ENCODE peak calls at places on chromosomes 13 and 19, in nine cellular contexts. H is astrocyte, V is heart right ventricle, U is mammary epithelial cell, L is RWPE1, F is transverse colon, A is IMR-90, R is OCI-LY7, B is activated B cell treated with CpG ODN at 0.5 μM for 24 hours. Q is an unnamed sample.
A peak's percentile ranks its signal among the peaks of the same experiment; 100 is the strongest.

GRCh38 chr13:84896128-84896527 is 903.1 kb downstream of the SLITRK6 start:
- DNase-seq in L (peak; percentile 13), A (peak; percentile 61), U (peak; percentile 42), B (no peak), R (peak; percentile 75), V (no peak), H (peak; percentile 18), F (peak; percentile 11), Q (peak; percentile 58)

GRCh38 chr19:48258350-48258749 is 2.6 kb upstream of the CARD8 start:
- DNase-seq in A (no peak), V (no peak), B (no peak), U (no peak), H (peak; percentile 4), F (no peak), L (no peak), R (peak; percentile 51), Q (no peak)

GRCh38 chr13:51728972-51729371 is 75.0 kb downstream of the DHRS12 start:
- DNase-seq in F (no peak), H (peak; percentile 83), R (no peak), A (peak; percentile 92), V (no peak), U (peak; percentile 46), L (peak; percentile 31), B (no peak), Q (no peak)

GRCh38 chr13:67238277-67238859 is 8.2 kb upstream of the PCDH9 start:
- DNase-seq in L (peak; percentile 5), V (no peak), B (no peak), U (peak; percentile 9), H (no peak), R (peak; percentile 60), A (peak; percentile 36), F (no peak), Q (no peak)

GRCh38 chr13:97339989-97340361 is 94.0 kb upstream of the RAP2A start:
- DNase-seq in F (no peak), R (no peak), V (no peak), L (no peak), B (no peak), H (no peak), U (no peak), A (no peak), Q (no peak)

GRCh38 chr19:27776020-27776419 is 1436.9 kb downstream of the UQCRFS1 start:
- DNase-seq in B (no peak), V (no peak), R (peak; percentile 37), A (peak; percentile 31), U (peak; percentile 19), H (no peak), F (no peak), L (no peak), Q (no peak)

GRCh38 chr19:35862528-35862927 is 5.8 kb downstream of the KIRREL2 start:
- DNase-seq in L (no peak), H (no peak), F (no peak), U (no peak), A (no peak), R (no peak), V (no peak), B (no peak), Q (no peak)

GRCh38 chr19:15147090-15147489 is 39.9 kb downstream of the SYDE1 start:
- DNase-seq in V (no peak), L (no peak), F (no peak), R (no peak), H (no peak), U (no peak), A (no peak), B (no peak), Q (no peak)

GRCh38 chr13:110965038-110965754 is 50.3 kb upstream of the ANKRD10 start:
- DNase-seq in A (peak; percentile 89), B (no peak), V (no peak), F (no peak), L (peak; percentile 69), R (no peak), H (peak; percentile 78), U (peak; percentile 96), Q (no peak)

GRCh38 chr19:16018106-16018755 is 58.1 kb upstream of the TPM4 start:
- DNase-seq in L (no peak), B (no peak), H (no peak), F (no peak), A (no peak), V (no peak), R (no peak), U (no peak), Q (no peak)

GRCh38 chr13:43016226-43016625 is 7.2 kb upstream of the DNAJC15 start:
- DNase-seq in L (no peak), A (no peak), B (no peak), R (no peak), V (no peak), U (no peak), F (no peak), H (no peak), Q (no peak)
- TF ChIP-seq CTCF in L (no peak), A (no peak), B (no peak), R (no peak), V (no peak), U (no peak), F (no peak), H (no peak), Q (no peak)

DNA sequence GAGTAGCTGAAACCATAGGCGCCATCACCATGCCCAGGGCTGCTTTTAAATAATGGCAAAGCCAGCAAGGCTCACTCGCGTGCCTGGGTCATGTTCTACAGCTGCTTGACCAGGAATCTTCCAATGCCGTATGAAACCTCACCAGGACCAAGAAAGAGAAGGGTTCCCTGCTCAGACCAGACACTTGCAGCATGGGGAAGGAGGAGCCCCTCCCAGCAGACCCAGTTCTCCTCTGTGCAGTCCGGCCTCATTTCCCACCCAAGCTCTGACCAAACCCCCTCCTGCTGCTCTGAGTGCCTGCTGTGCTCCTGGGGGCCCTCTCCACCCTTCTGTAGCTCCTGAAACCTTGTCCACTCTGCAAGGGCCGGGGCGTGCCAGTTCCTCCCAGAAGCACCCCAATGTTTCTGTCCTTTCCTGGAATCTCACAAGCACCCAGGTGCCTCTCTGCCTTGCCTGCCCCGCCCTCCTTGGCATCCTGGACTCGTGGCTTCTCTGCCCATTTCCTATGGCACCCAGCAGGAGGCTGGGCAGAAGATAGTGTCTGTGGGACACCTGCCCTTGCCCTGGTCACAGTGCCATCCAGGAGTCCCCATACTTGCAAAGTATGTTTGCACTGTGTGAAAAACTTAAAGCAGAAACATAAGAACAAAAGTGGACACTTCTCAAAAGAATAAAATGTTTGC is 6.8 kb upstream of the SLC7A9 start:
- DNase-seq in U (no peak), L (no peak), H (no peak), R (no peak), A (no peak), B (no peak), F (no peak), V (no peak), Q (no peak)
- TF ChIP-seq CTCF in U (no peak), L (no peak), H (no peak), R (no peak), A (no peak), B (no peak), F (no peak), V (no peak), Q (no peak)

GRCh38 chr19:13843104-13843921 is 33.6 kb upstream of the NANOS3 start:
- DNase-seq in V (peak; percentile 81), H (no peak), F (peak; percentile 75), L (peak; percentile 88), R (no peak), B (no peak), U (peak; percentile 93), A (peak; percentile 47), Q (no peak)

GRCh38 chr19:13841339-13842293 is 35.3 kb upstream of the NANOS3 start:
- DNase-seq in F (peak; percentile 84), U (peak; percentile 69), V (peak; percentile 74), L (no peak), H (no peak), A (no peak), R (no peak), B (peak; percentile 58), Q (no peak)

GRCh38 chr19:13842294-13843103 is 34.4 kb upstream of the NANOS3 start:
- DNase-seq in L (peak; percentile 90), R (peak; percentile 36), A (peak; percentile 65), F (peak; percentile 88), B (peak; percentile 78), V (peak; percentile 92), H (no peak), U (peak; percentile 83), Q (peak; percentile 62)

GRCh38 chr19:13846533-13847032 is 30.4 kb upstream of the NANOS3 start:
- DNase-seq in V (peak; percentile 92), B (peak; percentile 92), F (peak; percentile 93), H (peak; percentile 91), A (peak; percentile 93), R (peak; percentile 80), U (peak; percentile 89), L (no peak), Q (no peak)

GRCh38 chr19:13844130-13844631 is 32.8 kb upstream of the NANOS3 start:
- DNase-seq in U (peak; percentile 97), A (no peak), R (no peak), L (peak; percentile 73), H (no peak), F (no peak), V (no peak), B (no peak), Q (no peak)
- TF ChIP-seq CTCF in U (no peak), A (no peak), R (no peak), L (no peak), H (no peak), F (no peak), V (no peak), B (no peak), Q (no peak)

GRCh38 chr13:74883834-74884233 is 598.1 kb downstream of the TBC1D4 start:
- DNase-seq in F (no peak), A (peak; percentile 16), L (no peak), B (no peak), R (peak; percentile 1), H (no peak), U (no peak), V (no peak), Q (no peak)
- TF ChIP-seq CTCF in F (no peak), A (no peak), L (no peak), B (no peak), R (peak; percentile 48), H (no peak), U (no peak), V (no peak), Q (no peak)

GRCh38 chr13:39655569-39656324 is at the start of gene COG6:
- DNase-seq in H (peak; percentile 58), F (peak; percentile 94), R (peak; percentile 91), A (peak; percentile 80), L (peak; percentile 83), B (peak; percentile 99), V (peak; percentile 89), U (peak; percentile 77), Q (peak; percentile 99)
- TF ChIP-seq CTCF in H (no peak), F (no peak), R (peak; percentile 38), A (no peak), L (no peak), B (no peak), V (no peak), U (no peak), Q (no peak)

GRCh38 chr13:98510156-98510509 is 66.8 kb downstream of the STK24 start:
- DNase-seq in R (no peak), U (no peak), V (no peak), F (no peak), H (no peak), B (no peak), A (no peak), L (no peak), Q (no peak)
- TF ChIP-seq CTCF in R (no peak), U (no peak), V (no peak), F (no peak), H (no peak), B (no peak), A (no peak), L (no peak), Q (no peak)